ENCODE peak calls at places on chromosomes 5 and 9, in seven cellular contexts. D is effector memory CD8-positive, alpha-beta T cell; H is AG08396; Q is OCI-LY7; U is DMS 273 treated with DMSO at 0.1 percent for 48 hours; P is hippocampal formation; C is skeletal muscle cell. F is an unnamed sample.

GRCh38 chr5:82522912-82523311 is 244.8 kb upstream of the RPS23 start:
- DNase-seq in H (no peak), C (no peak), D (no peak), P (no peak), Q (no peak), U (no peak), F (no peak)

GRCh38 chr9:97487107-97487506 is 14.4 kb upstream of the TMOD1 start:
- DNase-seq in Q (no peak), P (no peak), C (no peak), U (no peak), D (no peak), H (no peak), F (no peak)

GRCh38 chr5:173741729-173742431 is 125.4 kb upstream of the BOD1 start:
- DNase-seq in P (no peak), Q (no peak), U (no peak), D (no peak), C (no peak), H (no peak), F (no peak)

GRCh38 chr9:89383721-89384300 is 65.5 kb downstream of the SECISBP2 start:
- DNase-seq in U (no peak), D (no peak), C (no peak), H (no peak), Q (no peak), P (no peak), F (no peak)

GRCh38 chr9:133693703-133694529 is 44.2 kb downstream of the SARDH start:
- DNase-seq in D (no peak), C (no peak), H (no peak), Q (no peak), P (no peak), U (no peak), F (peak)

GRCh38 chr5:173736923-173737412 is 120.5 kb upstream of the BOD1 start:
- DNase-seq in U (no peak), D (no peak), H (no peak), Q (peak), P (no peak), C (no peak), F (no peak)

GRCh38 chr5:142861011-142861410 is 90.8 kb downstream of the ARHGAP26 start:
- DNase-seq in H (no peak), D (no peak), C (no peak), U (no peak), P (no peak), Q (no peak), F (no peak)

GRCh38 chr9:852539-852938 is 11.0 kb downstream of the DMRT1 start:
- DNase-seq in H (no peak), Q (no peak), P (no peak), D (no peak), C (no peak), U (no peak), F (no peak)

GRCh38 chr9:96686638-96687335 is 31.7 kb upstream of the PRXL2C start:
- DNase-seq in H (peak), C (peak), U (peak), D (peak), P (peak), Q (peak), F (peak)

GRCh38 chr9:138011951-138012500 is 134.4 kb downstream of the CACNA1B start:
- DNase-seq in C (no peak), Q (no peak), U (no peak), D (no peak), H (no peak), P (no peak), F (no peak)

GRCh38 chr5:181236471-181236870 is 7.2 kb downstream of the RACK1 start:
- DNase-seq in U (no peak), C (no peak), D (no peak), P (no peak), Q (no peak), H (no peak), F (no peak)

GRCh38 chr5:132074772-132075718 is 1.5 kb downstream of the CSF2 start:
- DNase-seq in C (no peak), H (no peak), Q (no peak), U (no peak), D (no peak), P (no peak), F (no peak)

GRCh38 chr9:88586452-88586851 is 51.5 kb downstream of the NXNL2 start:
- DNase-seq in Q (no peak), U (no peak), H (no peak), P (no peak), D (no peak), C (no peak), F (no peak)

F was measured in occipital lobe.